ENCODE peak calls at places on chromosomes 11 and 22, in ten cellular contexts. V, U, Z, R, W, P, M, F, I and G are unnamed samples.

GRCh38 chr11:45896392-45897068 is 10.5 kb downstream of the FREY1 start:
- DNase-seq in V (no peak), U (peak; percentile 73), Z (no peak), R (no peak), W (no peak), P (peak; percentile 19), M (no peak), F (no peak), I (no peak), G (no peak)

GRCh38 chr11:82899191-82899820 is 924 bp downstream of the PRCP start:
- DNase-seq in V (no peak), U (no peak), Z (no peak), R (no peak), W (no peak), P (no peak), M (no peak), F (no peak), I (no peak), G (peak; percentile 24)

GRCh38 chr11:69696749-69697488 is 6.9 kb downstream of the FGF19 start:
- DNase-seq in V (no peak), U (no peak), Z (no peak), R (no peak), W (no peak), P (no peak), M (no peak), F (no peak), I (no peak), G (no peak)

GRCh38 chr11:109960831-109961230 is 132.4 kb upstream of the ZC3H12C start:
- DNase-seq in V (no peak), U (no peak), Z (peak; percentile 35), R (no peak), W (peak; percentile 16), P (peak; percentile 45), M (peak; percentile 95), F (peak; percentile 93), I (peak; percentile 86), G (no peak)

GRCh38 chr11:93025558-93026255 is 56.3 kb downstream of the MTNR1B start:
- DNase-seq in V (no peak), U (no peak), Z (no peak), R (no peak), W (no peak), P (no peak), M (no peak), F (no peak), I (no peak), G (no peak)

GRCh38 chr22:41690476-41690875 is 1.8 kb upstream of the SNU13 start:
- DNase-seq in V (no peak), U (no peak), Z (no peak), R (no peak), W (no peak), P (no peak), M (no peak), F (no peak), I (no peak), G (no peak)

GRCh38 chr11:2207212-2207611 is 35.6 kb upstream of the TH start:
- DNase-seq in V (no peak), U (no peak), Z (no peak), R (no peak), W (no peak), P (no peak), M (no peak), F (no peak), I (peak; percentile 1), G (no peak)

GRCh38 chr22:26172389-26172990 is 3.2 kb downstream of the SEZ6L start:
- DNase-seq in V (no peak), U (peak; percentile 61), Z (no peak), R (no peak), W (peak; percentile 33), P (peak; percentile 56), M (no peak), F (peak; percentile 62), I (no peak), G (peak; percentile 57)

GRCh38 chr22:39292561-39293074 is 26.8 kb downstream of the RPL3 start:
- DNase-seq in V (peak; percentile 90), U (no peak), Z (peak; percentile 90), R (no peak), W (peak; percentile 80), P (peak; percentile 87), M (peak; percentile 86), F (peak; percentile 96), I (peak; percentile 94), G (peak; percentile 29)

GRCh38 chr11:126415669-126416420 is 60.4 kb downstream of the ST3GAL4 start:
- DNase-seq in V (peak; percentile 86), U (no peak), Z (peak; percentile 67), R (no peak), W (peak; percentile 56), P (no peak), M (no peak), F (peak; percentile 68), I (peak; percentile 92), G (no peak)

GRCh38 chr11:14578551-14578956 is 58.4 kb upstream of the PSMA1 start:
- DNase-seq in V (no peak), U (peak; percentile 24), Z (peak; percentile 30), R (peak; percentile 32), W (peak; percentile 43), P (no peak), M (no peak), F (peak; percentile 29), I (no peak), G (peak; percentile 92)

GRCh38 chr11:64549969-64550368 is 41.1 kb upstream of the SLC22A12 start:
- DNase-seq in V (no peak), U (no peak), Z (no peak), R (no peak), W (peak; percentile 1), P (no peak), M (no peak), F (no peak), I (no peak), G (no peak)

GRCh38 chr22:45964926-45965564 is 11.9 kb downstream of the WNT7B start:
- DNase-seq in V (no peak), U (no peak), Z (no peak), R (no peak), W (no peak), P (no peak), M (no peak), F (no peak), I (no peak), G (no peak)

GRCh38 chr11:74024630-74025029 is 15.7 kb upstream of the UCP3 start:
- DNase-seq in V (no peak), U (no peak), Z (peak; percentile 42), R (no peak), W (peak; percentile 33), P (peak; percentile 64), M (peak; percentile 13), F (peak; percentile 67), I (no peak), G (no peak)

GRCh38 chr11:135075740-135076139 is 663.7 kb upstream of the B3GAT1 start:
- DNase-seq in V (peak; percentile 81), U (no peak), Z (no peak), R (peak; percentile 37), W (peak; percentile 32), P (peak; percentile 54), M (no peak), F (peak; percentile 79), I (no peak), G (peak; percentile 67)

DNA sequence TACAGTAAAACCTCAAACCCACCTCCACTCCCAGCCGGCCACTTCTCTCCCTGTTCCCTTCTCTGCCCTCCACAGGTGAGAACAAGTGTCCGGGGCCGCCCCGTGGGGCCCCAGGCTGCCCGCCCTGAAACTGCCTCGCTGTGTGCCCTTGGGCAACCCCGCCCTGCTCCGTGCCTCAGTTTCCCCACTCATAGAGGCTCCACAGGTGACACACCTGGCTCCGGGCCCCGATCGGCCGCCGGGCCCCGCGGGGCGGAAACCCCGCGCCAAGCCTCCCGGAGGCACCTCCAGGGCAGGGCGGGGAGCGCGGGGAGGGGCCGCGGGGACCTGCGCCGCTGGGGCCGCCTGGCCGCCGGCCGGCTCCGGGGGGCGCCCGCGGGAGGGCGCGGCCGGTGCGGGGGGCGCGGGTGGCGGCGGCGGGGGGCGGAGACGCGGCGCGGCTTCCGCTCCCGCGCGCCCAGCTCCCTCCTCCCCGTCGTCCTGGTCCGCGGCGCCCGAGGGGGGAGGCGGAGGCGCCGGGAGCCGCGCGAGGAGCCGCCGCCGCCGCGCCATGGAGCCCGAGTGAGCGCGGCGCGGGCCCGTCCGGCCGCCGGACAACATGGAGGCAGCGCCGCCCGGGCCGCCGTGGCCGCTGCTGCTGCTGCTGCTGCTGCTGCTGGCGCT is at the start of gene LRP5:
- DNase-seq in V (no peak), U (peak; percentile 94), Z (no peak), R (no peak), W (peak; percentile 59), P (peak; percentile 43), M (no peak), F (no peak), I (peak; percentile 43), G (peak; percentile 40)
- H3K4me3 ChIP-seq in V (peak within 1 kb of the TSS; percentile 84), U (peak within 1 kb of the TSS; percentile 67), Z (peak within 1 kb of the TSS; percentile 70), R (peak within 1 kb of the TSS; percentile 47), W (peak within 1 kb of the TSS; percentile 86), P (peak within 1 kb of the TSS; percentile 65), M (peak within 1 kb of the TSS; percentile 59), F (no peak within 1 kb of the TSS), I (peak within 1 kb of the TSS; percentile 64), G (peak within 1 kb of the TSS; percentile 62)

GRCh38 chr11:121426476-121427454 is 25.3 kb upstream of the SORL1 start:
- DNase-seq in V (no peak), U (peak; percentile 87), Z (no peak), R (no peak), W (peak; percentile 56), P (peak; percentile 63), M (no peak), F (no peak), I (peak; percentile 44), G (peak; percentile 70)
- TF ChIP-seq CTCF in V (no peak), U (no peak), Z (no peak), R (peak; percentile 11), W (no peak), P (peak; percentile 25), M (no peak), F (no peak), I (no peak), G (no peak)

DNA sequence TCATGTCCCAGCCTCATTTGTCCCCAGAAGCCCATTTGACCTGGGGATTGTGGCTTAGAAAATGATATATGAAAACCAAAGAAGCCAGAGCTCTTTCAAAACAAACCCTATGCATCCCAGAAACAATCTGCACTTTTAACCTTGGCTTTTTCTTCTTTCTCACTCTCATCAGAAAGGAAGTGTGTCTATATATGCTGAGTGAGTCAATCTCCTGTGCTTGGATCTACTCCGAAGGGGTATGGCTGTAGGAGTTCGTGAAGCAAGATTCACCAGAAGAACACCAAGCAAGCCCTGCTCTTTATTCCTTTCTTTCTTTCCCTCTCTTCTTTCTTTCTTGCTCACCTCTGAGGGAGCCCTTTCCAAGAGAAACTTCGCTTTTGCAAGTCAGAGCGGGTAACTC is 636 bp downstream of the PAMR1 start:
- DNase-seq in V (no peak), U (no peak), Z (no peak), R (no peak), W (no peak), P (no peak), M (no peak), F (no peak), I (no peak), G (no peak)
- H3K4me3 ChIP-seq in V (peak overlapping the region; percentile 64), U (no peak overlapping the region), Z (no peak overlapping the region), R (no peak overlapping the region), W (no peak overlapping the region), P (peak overlapping the region; percentile 10), M (peak overlapping the region; percentile 38), F (no peak overlapping the region), I (peak overlapping the region; percentile 44), G (no peak overlapping the region)

DNA sequence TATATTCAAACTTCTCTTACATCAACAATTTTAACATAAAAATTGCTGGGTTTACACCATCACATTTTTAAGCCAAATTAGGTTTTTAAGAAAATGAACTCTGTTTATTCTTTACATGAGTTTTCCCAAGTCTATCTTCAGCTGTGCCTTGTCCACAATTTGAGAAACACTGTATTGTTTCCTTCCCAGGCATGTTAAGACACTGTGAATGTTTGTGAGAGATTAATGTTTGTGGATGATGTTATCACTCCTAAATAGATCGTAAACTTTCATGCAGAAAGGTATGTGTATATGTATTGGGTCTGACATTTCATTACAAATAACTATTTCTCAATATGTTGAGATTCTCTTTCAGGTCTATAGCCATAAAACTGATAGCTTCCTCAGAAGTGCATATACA is 11.5 kb downstream of the OR8D1 start:
- DNase-seq in V (no peak), U (no peak), Z (no peak), R (no peak), W (no peak), P (no peak), M (no peak), F (no peak), I (no peak), G (no peak)
- TF ChIP-seq CTCF in V (no peak), U (no peak), Z (no peak), R (no peak), W (no peak), P (no peak), M (no peak), F (no peak), I (no peak), G (no peak)